ENCODE peak calls at places on chromosome X, in seven cellular contexts. One of them, this sample, is unnamed.

GRCh38 chrX:32874839-32875238 is 336.5 kb downstream of the DMD start:
- DNase-seq in psoas muscle: no peak
- DNase-seq in cardiac fibroblast: no peak
- DNase-seq in GM12878: no peak
- DNase-seq in fibroblast of lung: no peak
- DNase-seq in A549: no peak
- DNase-seq in endodermal cell: no peak
- DNase-seq in this sample: no peak

GRCh38 chrX:46165411-46165810 is 379.8 kb downstream of the ZNF674 start:
- DNase-seq in GM12878: no peak
- DNase-seq in cardiac fibroblast: peak
- DNase-seq in psoas muscle: no peak
- DNase-seq in A549: no peak
- DNase-seq in fibroblast of lung: peak
- DNase-seq in endodermal cell: no peak
- DNase-seq in this sample: no peak

GRCh38 chrX:140762061-140762460 is 52.5 kb downstream of the LINC00632 start:
- DNase-seq in GM12878: no peak
- DNase-seq in A549: peak
- DNase-seq in fibroblast of lung: peak
- DNase-seq in cardiac fibroblast: peak
- DNase-seq in endodermal cell: peak
- DNase-seq in psoas muscle: no peak
- DNase-seq in this sample: no peak

GRCh38 chrX:12241026-12241425 is 102.8 kb downstream of the FRMPD4 start:
- DNase-seq in endodermal cell: no peak
- DNase-seq in psoas muscle: no peak
- DNase-seq in fibroblast of lung: no peak
- DNase-seq in A549: no peak
- DNase-seq in cardiac fibroblast: peak
- DNase-seq in GM12878: no peak
- DNase-seq in this sample: no peak

GRCh38 chrX:143165778-143166177 is 140.1 kb downstream of the SPANXN4 start:
- DNase-seq in cardiac fibroblast: no peak
- DNase-seq in endodermal cell: no peak
- DNase-seq in GM12878: no peak
- DNase-seq in fibroblast of lung: no peak
- DNase-seq in psoas muscle: no peak
- DNase-seq in A549: no peak
- DNase-seq in this sample: no peak

GRCh38 chrX:150573702-150574101 is 5.3 kb downstream of the MTM1 start:
- DNase-seq in A549: no peak
- DNase-seq in endodermal cell: no peak
- DNase-seq in psoas muscle: no peak
- DNase-seq in GM12878: no peak
- DNase-seq in cardiac fibroblast: no peak
- DNase-seq in fibroblast of lung: no peak
- DNase-seq in this sample: peak

GRCh38 chrX:104420907-104421306 is 145.1 kb upstream of the IL1RAPL2 start:
- DNase-seq in fibroblast of lung: no peak
- DNase-seq in cardiac fibroblast: no peak
- DNase-seq in GM12878: no peak
- DNase-seq in endodermal cell: no peak
- DNase-seq in A549: no peak
- DNase-seq in psoas muscle: no peak
- DNase-seq in this sample: no peak

GRCh38 chrX:154719132-154719675 is 31.7 kb downstream of the GAB3 start:
- DNase-seq in A549: no peak
- DNase-seq in cardiac fibroblast: peak
- DNase-seq in fibroblast of lung: peak
- DNase-seq in GM12878: no peak
- DNase-seq in endodermal cell: no peak
- DNase-seq in psoas muscle: no peak
- DNase-seq in this sample: no peak

GRCh38 chrX:8849945-8850344 is 48.8 kb upstream of the FAM9A start:
- DNase-seq in A549: peak
- DNase-seq in psoas muscle: no peak
- DNase-seq in endodermal cell: no peak
- DNase-seq in cardiac fibroblast: no peak
- DNase-seq in GM12878: no peak
- DNase-seq in fibroblast of lung: no peak
- DNase-seq in this sample: no peak

GRCh38 chrX:152896450-152896849 is 1.4 kb upstream of the ZNF185 start:
- DNase-seq in A549: peak
- DNase-seq in psoas muscle: no peak
- DNase-seq in cardiac fibroblast: peak
- DNase-seq in fibroblast of lung: no peak
- DNase-seq in GM12878: no peak
- DNase-seq in endodermal cell: no peak
- DNase-seq in this sample: no peak

GRCh38 chrX:150198776-150199175 is 164.3 kb upstream of the MAMLD1 start:
- DNase-seq in endodermal cell: no peak
- DNase-seq in psoas muscle: no peak
- DNase-seq in GM12878: no peak
- DNase-seq in A549: no peak
- DNase-seq in cardiac fibroblast: no peak
- DNase-seq in fibroblast of lung: no peak
- DNase-seq in this sample: no peak

GRCh38 chrX:134025986-134026731 is 40.8 kb upstream of the GPC3 start:
- DNase-seq in fibroblast of lung: no peak
- DNase-seq in A549: no peak
- DNase-seq in psoas muscle: no peak
- DNase-seq in GM12878: no peak
- DNase-seq in endodermal cell: peak
- DNase-seq in cardiac fibroblast: peak
- DNase-seq in this sample: no peak

GRCh38 chrX:24424948-24425347 is 40.1 kb upstream of the PDK3 start:
- DNase-seq in fibroblast of lung: no peak
- DNase-seq in psoas muscle: peak
- DNase-seq in A549: no peak
- DNase-seq in cardiac fibroblast: peak
- DNase-seq in GM12878: no peak
- DNase-seq in endodermal cell: no peak
- DNase-seq in this sample: no peak

GRCh38 chrX:38205037-38205436 is 15.6 kb downstream of the SRPX start:
- DNase-seq in fibroblast of lung: no peak
- DNase-seq in psoas muscle: no peak
- DNase-seq in GM12878: peak
- DNase-seq in cardiac fibroblast: no peak
- DNase-seq in endodermal cell: no peak
- DNase-seq in A549: no peak
- DNase-seq in this sample: peak

GRCh38 chrX:91434351-91435168 is at the start of gene PABPC5:
- DNase-seq in psoas muscle: peak
- DNase-seq in GM12878: no peak
- DNase-seq in A549: peak
- DNase-seq in fibroblast of lung: peak
- DNase-seq in cardiac fibroblast: peak
- DNase-seq in endodermal cell: peak
- DNase-seq in this sample: no peak

GRCh38 chrX:155148724-155149537 is 67.3 kb upstream of the VBP1 start:
- DNase-seq in GM12878: no peak
- DNase-seq in endodermal cell: peak
- DNase-seq in A549: peak
- DNase-seq in fibroblast of lung: peak
- DNase-seq in psoas muscle: no peak
- DNase-seq in cardiac fibroblast: peak
- DNase-seq in this sample: no peak

GRCh38 chrX:139890991-139891700 is 41.7 kb downstream of the ATP11C start:
- DNase-seq in psoas muscle: no peak
- DNase-seq in endodermal cell: no peak
- DNase-seq in GM12878: no peak
- DNase-seq in fibroblast of lung: peak
- DNase-seq in cardiac fibroblast: peak
- DNase-seq in A549: peak
- DNase-seq in this sample: no peak

GRCh38 chrX:153636716-153637115 is 10.3 kb upstream of the DUSP9 start:
- DNase-seq in A549: no peak
- DNase-seq in cardiac fibroblast: no peak
- DNase-seq in fibroblast of lung: no peak
- DNase-seq in psoas muscle: no peak
- DNase-seq in GM12878: no peak
- DNase-seq in endodermal cell: no peak
- DNase-seq in this sample: no peak

GRCh38 chrX:86806786-86807185 is 658.5 kb downstream of the DACH2 start:
- DNase-seq in fibroblast of lung: peak
- DNase-seq in GM12878: no peak
- DNase-seq in cardiac fibroblast: peak
- DNase-seq in psoas muscle: no peak
- DNase-seq in A549: peak
- DNase-seq in endodermal cell: peak
- DNase-seq in this sample: no peak

GRCh38 chrX:66074920-66075879 is 35.3 kb upstream of the VSIG4 start:
- DNase-seq in psoas muscle: peak
- DNase-seq in endodermal cell: no peak
- DNase-seq in cardiac fibroblast: peak
- DNase-seq in fibroblast of lung: no peak
- DNase-seq in GM12878: peak
- DNase-seq in A549: no peak
- DNase-seq in this sample: peak

GRCh38 chrX:78327370-78328048 is at the start of gene CYSLTR1:
- DNase-seq in psoas muscle: no peak
- DNase-seq in GM12878: no peak
- DNase-seq in A549: no peak
- DNase-seq in cardiac fibroblast: no peak
- DNase-seq in fibroblast of lung: no peak
- DNase-seq in endodermal cell: no peak
- DNase-seq in this sample: peak
- H3K4me3 ChIP-seq in psoas muscle: peak
- H3K4me3 ChIP-seq in GM12878: peak
- H3K4me3 ChIP-seq in A549: no peak
- H3K4me3 ChIP-seq in cardiac fibroblast: no peak
- H3K4me3 ChIP-seq in fibroblast of lung: no peak
- H3K4me3 ChIP-seq in endodermal cell: no peak
- H3K4me3 ChIP-seq in this sample: peak

GRCh38 chrX:16130707-16131106 is 7.3 kb downstream of the GRPR start:
- DNase-seq in cardiac fibroblast: no peak
- DNase-seq in endodermal cell: peak
- DNase-seq in fibroblast of lung: no peak
- DNase-seq in GM12878: no peak
- DNase-seq in psoas muscle: no peak
- DNase-seq in A549: no peak
- DNase-seq in this sample: no peak
- TF ChIP-seq CTCF in cardiac fibroblast: no peak
- TF ChIP-seq CTCF in endodermal cell: no peak
- TF ChIP-seq CTCF in fibroblast of lung: no peak
- TF ChIP-seq CTCF in GM12878: no peak
- TF ChIP-seq CTCF in psoas muscle: no peak
- TF ChIP-seq CTCF in A549: no peak
- TF ChIP-seq CTCF in this sample: no peak

DNA sequence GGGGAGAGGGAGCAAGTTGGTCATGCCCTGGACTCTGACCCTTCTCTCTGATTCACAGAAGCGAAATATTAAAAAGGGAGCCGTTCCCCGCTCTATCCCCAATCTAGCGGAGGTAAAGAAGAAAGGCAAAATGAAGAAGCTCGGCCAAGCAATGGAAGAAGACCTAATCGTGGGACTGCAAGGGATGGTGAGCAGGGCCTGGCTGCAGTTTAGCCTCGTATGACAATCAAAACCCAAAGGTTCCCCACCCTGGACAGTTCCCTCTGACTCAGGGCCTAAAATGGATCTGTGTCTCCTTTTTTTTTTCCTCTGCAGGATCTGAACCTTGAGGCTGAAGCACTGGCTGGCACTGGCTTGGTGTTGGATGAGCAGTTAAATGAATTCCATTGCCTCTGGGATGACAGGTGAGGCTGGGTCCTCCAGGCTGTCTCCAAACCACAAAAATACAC is 970 bp downstream of the HDAC6 start:
- DNase-seq in GM12878: no peak
- DNase-seq in psoas muscle: no peak
- DNase-seq in endodermal cell: no peak
- DNase-seq in fibroblast of lung: no peak
- DNase-seq in cardiac fibroblast: peak
- DNase-seq in A549: no peak
- DNase-seq in this sample: no peak
- H3K4me3 ChIP-seq in GM12878: peak
- H3K4me3 ChIP-seq in psoas muscle: peak
- H3K4me3 ChIP-seq in endodermal cell: peak
- H3K4me3 ChIP-seq in fibroblast of lung: peak
- H3K4me3 ChIP-seq in cardiac fibroblast: peak
- H3K4me3 ChIP-seq in A549: peak
- H3K4me3 ChIP-seq in this sample: peak

GRCh38 chrX:136764206-136764605 is 16.5 kb downstream of the ARHGEF6 start:
- DNase-seq in cardiac fibroblast: no peak
- DNase-seq in fibroblast of lung: no peak
- DNase-seq in psoas muscle: no peak
- DNase-seq in GM12878: no peak
- DNase-seq in A549: no peak
- DNase-seq in endodermal cell: no peak
- DNase-seq in this sample: no peak

GRCh38 chrX:136766785-136767103 is 14.0 kb downstream of the ARHGEF6 start:
- DNase-seq in A549: no peak
- DNase-seq in cardiac fibroblast: no peak
- DNase-seq in psoas muscle: no peak
- DNase-seq in endodermal cell: no peak
- DNase-seq in GM12878: no peak
- DNase-seq in fibroblast of lung: no peak
- DNase-seq in this sample: no peak

GRCh38 chrX:136765957-136766356 is 14.8 kb downstream of the ARHGEF6 start:
- DNase-seq in GM12878: no peak
- DNase-seq in psoas muscle: no peak
- DNase-seq in A549: no peak
- DNase-seq in cardiac fibroblast: peak
- DNase-seq in endodermal cell: no peak
- DNase-seq in fibroblast of lung: no peak
- DNase-seq in this sample: no peak

GRCh38 chrX:136768469-136769084 is 12.2 kb downstream of the ARHGEF6 start:
- DNase-seq in GM12878: no peak
- DNase-seq in endodermal cell: peak
- DNase-seq in cardiac fibroblast: peak
- DNase-seq in A549: no peak
- DNase-seq in psoas muscle: peak
- DNase-seq in fibroblast of lung: peak
- DNase-seq in this sample: peak

DNA sequence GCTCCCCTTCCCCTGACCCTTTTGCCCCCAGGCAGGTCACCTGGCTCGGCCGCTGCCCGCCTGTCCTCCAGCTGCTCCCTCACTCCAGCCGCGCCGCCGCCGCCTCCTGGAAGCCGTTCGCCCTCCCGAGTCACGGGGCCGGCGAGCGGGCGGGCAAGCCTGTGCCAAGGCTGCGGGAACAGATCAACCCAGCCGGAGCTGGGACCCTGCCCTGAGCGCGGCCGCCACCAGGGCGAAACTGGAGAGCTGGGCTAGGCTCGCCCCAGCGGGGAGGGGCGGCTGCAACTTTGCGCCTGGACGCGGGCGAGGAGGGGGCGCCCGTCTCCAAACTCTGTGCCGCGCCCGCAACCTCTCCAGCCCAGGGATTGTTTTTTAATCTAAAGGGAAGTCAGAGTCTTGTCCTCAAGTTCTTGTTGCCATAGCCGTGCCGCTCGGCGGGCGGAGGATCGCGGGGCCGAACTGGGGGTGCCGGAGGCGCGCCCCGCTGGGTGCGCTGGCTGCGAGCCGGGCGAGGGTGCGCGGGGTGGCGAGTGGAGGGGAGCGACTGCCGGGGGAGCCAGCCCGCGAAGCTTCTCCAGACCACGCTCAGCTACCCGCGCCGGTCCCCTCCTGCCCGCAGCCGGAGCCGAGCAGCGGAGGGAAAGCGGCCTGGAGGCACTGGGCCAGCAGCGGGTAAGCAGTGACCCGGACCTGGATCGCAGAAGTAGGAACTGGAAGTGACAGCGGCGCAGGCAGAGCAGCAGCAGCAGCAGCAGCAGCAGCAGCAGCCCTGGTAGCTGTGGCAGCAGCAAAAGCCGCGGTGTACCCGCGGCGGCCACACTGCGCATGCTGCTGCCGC is 13.4 kb downstream of the ARHGEF6 start:
- DNase-seq in endodermal cell: peak
- DNase-seq in GM12878: no peak
- DNase-seq in cardiac fibroblast: peak
- DNase-seq in psoas muscle: peak
- DNase-seq in A549: peak
- DNase-seq in fibroblast of lung: peak
- DNase-seq in this sample: peak
- TF ChIP-seq CTCF in endodermal cell: peak
- TF ChIP-seq CTCF in GM12878: no peak
- TF ChIP-seq CTCF in cardiac fibroblast: peak
- TF ChIP-seq CTCF in psoas muscle: peak
- TF ChIP-seq CTCF in A549: no peak
- TF ChIP-seq CTCF in fibroblast of lung: peak
- TF ChIP-seq CTCF in this sample: peak

This sample was measured in GM12864.